ENCODE peak calls at places on chromosomes 12 and 14, in four cellular contexts. M is cardiac muscle cell, H is thyroid gland, B is small intestine. R is an unnamed sample.
A peak's percentile ranks its signal among the peaks of the same experiment; 100 is the strongest.

GRCh38 chr12:57086951-57087688 is 1.8 kb upstream of the NAB2 start:
- DNase-seq in M (peak; percentile 77), H (peak; percentile 94), B (peak; percentile 62), R (peak; percentile 73)

GRCh38 chr14:101371691-101372493 is 189.4 kb upstream of the DIO3 start:
- DNase-seq in M (peak; percentile 5), H (no peak), B (no peak), R (no peak)

GRCh38 chr12:87274594-87275245 is 754.5 kb downstream of the C12orf50 start:
- DNase-seq in M (peak; percentile 61), H (no peak), B (no peak), R (no peak)

GRCh38 chr14:75535164-75535898 is 13.1 kb downstream of the BATF start:
- DNase-seq in M (no peak), H (no peak), B (no peak), R (no peak)

GRCh38 chr14:74683406-74683805 is 29.5 kb downstream of the AREL1 start:
- DNase-seq in M (no peak), H (no peak), B (no peak), R (no peak)

GRCh38 chr12:28770329-28770728 is 378.7 kb upstream of the FAR2 start:
- DNase-seq in M (no peak), H (no peak), B (peak; percentile 85), R (no peak)

GRCh38 chr14:102778616-102779351 is 1.5 kb downstream of the TRAF3 start:
- DNase-seq in M (no peak), H (no peak), B (peak; percentile 17), R (no peak)

GRCh38 chr12:10497602-10498001 is 8.1 kb upstream of the EIF2S3B start:
- DNase-seq in M (no peak), H (no peak), B (peak; percentile 30), R (no peak)

GRCh38 chr12:13342971-13343370 is 146.4 kb downstream of the EMP1 start:
- DNase-seq in M (no peak), H (no peak), B (no peak), R (no peak)

GRCh38 chr12:32502693-32503510 is 103.5 kb downstream of the FGD4 start:
- DNase-seq in M (no peak), H (peak; percentile 46), B (no peak), R (peak; percentile 28)

GRCh38 chr12:75177997-75178396 is 31.6 kb downstream of the KCNC2 start:
- DNase-seq in M (no peak), H (no peak), B (no peak), R (no peak)

GRCh38 chr12:72133497-72134055 is 138.6 kb upstream of the TRHDE start:
- DNase-seq in M (no peak), H (no peak), B (no peak), R (no peak)

GRCh38 chr12:41515953-41516352 is 327.8 kb downstream of the PDZRN4 start:
- DNase-seq in M (no peak), H (no peak), B (no peak), R (no peak)

GRCh38 chr14:20381341-20381740 is 32.0 kb downstream of the TEP1 start:
- DNase-seq in M (no peak), H (no peak), B (no peak), R (no peak)

GRCh38 chr12:66934289-66934688 is 255.4 kb upstream of the GRIP1 start:
- DNase-seq in M (no peak), H (no peak), B (no peak), R (no peak)

GRCh38 chr14:100776681-100777365 is 49.1 kb upstream of the MEG3 start:
- DNase-seq in M (no peak), H (no peak), B (no peak), R (no peak)

GRCh38 chr12:92756905-92757598 is 54.3 kb downstream of the PLEKHG7 start:
- DNase-seq in M (no peak), H (no peak), B (no peak), R (no peak)

GRCh38 chr12:64450711-64451486 is 1.0 kb upstream of the TBK1 start:
- DNase-seq in M (peak; percentile 23), H (no peak), B (no peak), R (no peak)

GRCh38 chr12:11765421-11765816 is 115.9 kb downstream of the ETV6 start:
- DNase-seq in M (no peak), H (no peak), B (no peak), R (no peak)

GRCh38 chr14:23727566-23728335 is 91.6 kb downstream of the DHRS2 start:
- DNase-seq in M (peak; percentile 45), H (peak; percentile 28), B (peak; percentile 50), R (no peak)

GRCh38 chr12:55973598-55974307 is at the start of gene RAB5B:
- DNase-seq in M (peak; percentile 100), H (peak; percentile 100), B (peak; percentile 100), R (peak; percentile 99)

GRCh38 chr12:120116443-120116791 is at the start of gene RAB35:
- DNase-seq in M (no peak), H (no peak), B (no peak), R (no peak)

GRCh38 chr12:27506645-27507189 is 17.3 kb upstream of the PPFIBP1 start:
- DNase-seq in M (no peak), H (no peak), B (no peak), R (no peak)

GRCh38 chr12:123180171-123180570 is 29.3 kb upstream of the PITPNM2 start:
- DNase-seq in M (no peak), H (no peak), B (no peak), R (no peak)

GRCh38 chr12:75599061-75599460 is 87.7 kb upstream of the KRR1 start:
- DNase-seq in M (no peak), H (no peak), B (no peak), R (no peak)

GRCh38 chr14:49892301-49892635 is 614 bp upstream of the ARF6 start:
- DNase-seq in M (no peak), H (peak; percentile 66), B (peak; percentile 76), R (peak; percentile 65)

GRCh38 chr12:104740668-104741067 is 217.4 kb downstream of the SLC41A2 start:
- DNase-seq in M (no peak), H (no peak), B (peak; percentile 18), R (no peak)

GRCh38 chr14:96304956-96305355 is 48.9 kb downstream of the BDKRB1 start:
- DNase-seq in M (peak; percentile 34), H (no peak), B (no peak), R (no peak)

GRCh38 chr14:44353805-44354204 is 153.3 kb downstream of the FSCB start:
- DNase-seq in M (no peak), H (no peak), B (no peak), R (no peak)

GRCh38 chr12:124228050-124228711 is 66.7 kb upstream of the RFLNA start:
- DNase-seq in M (no peak), H (no peak), B (no peak), R (no peak)

GRCh38 chr12:71219224-71219623 is 61.4 kb upstream of the TSPAN8 start:
- DNase-seq in M (no peak), H (no peak), B (no peak), R (no peak)

GRCh38 chr12:124904306-124905098 is 9.9 kb downstream of the UBC start:
- DNase-seq in M (peak; percentile 51), H (peak; percentile 90), B (peak; percentile 89), R (peak; percentile 87)

GRCh38 chr12:64221656-64222010 is 463 bp downstream of the KICS2 start:
- DNase-seq in M (peak; percentile 91), H (peak; percentile 93), B (peak; percentile 92), R (peak; percentile 93)

GRCh38 chr14:20690848-20691640 is 2.5 kb downstream of the ANG start:
- DNase-seq in M (peak; percentile 81), H (peak; percentile 37), B (peak; percentile 83), R (peak; percentile 65)

GRCh38 chr12:98401427-98401826 is 114.0 kb upstream of the TMPO start:
- DNase-seq in M (peak; percentile 44), H (peak; percentile 70), B (no peak), R (no peak)

GRCh38 chr14:69423279-69423678 is 24.8 kb downstream of the SLC39A9 start:
- DNase-seq in M (no peak), H (no peak), B (no peak), R (no peak)

GRCh38 chr14:29442720-29443119 is 484.9 kb downstream of the PRKD1 start:
- DNase-seq in M (no peak), H (no peak), B (peak; percentile 43), R (no peak)

GRCh38 chr14:36520601-36521525 is 831 bp upstream of the NKX2-1 start:
- DNase-seq in M (peak; percentile 62), H (peak; percentile 71), B (peak; percentile 5), R (peak; percentile 40)

GRCh38 chr14:20167091-20167490 is 23.6 kb upstream of the OR11G2 start:
- DNase-seq in M (no peak), H (no peak), B (no peak), R (no peak)

GRCh38 chr14:104392396-104393198 is 187.0 kb upstream of the C14orf180 start:
- DNase-seq in M (no peak), H (no peak), B (no peak), R (no peak)
- H3K4me1 ChIP-seq in M (no peaks in the 10 kb centered on the region), H (peaks cover 6% of the 10 kb centered on the region), B (no peaks in the 10 kb centered on the region), R (no peaks in the 10 kb centered on the region)

DNA sequence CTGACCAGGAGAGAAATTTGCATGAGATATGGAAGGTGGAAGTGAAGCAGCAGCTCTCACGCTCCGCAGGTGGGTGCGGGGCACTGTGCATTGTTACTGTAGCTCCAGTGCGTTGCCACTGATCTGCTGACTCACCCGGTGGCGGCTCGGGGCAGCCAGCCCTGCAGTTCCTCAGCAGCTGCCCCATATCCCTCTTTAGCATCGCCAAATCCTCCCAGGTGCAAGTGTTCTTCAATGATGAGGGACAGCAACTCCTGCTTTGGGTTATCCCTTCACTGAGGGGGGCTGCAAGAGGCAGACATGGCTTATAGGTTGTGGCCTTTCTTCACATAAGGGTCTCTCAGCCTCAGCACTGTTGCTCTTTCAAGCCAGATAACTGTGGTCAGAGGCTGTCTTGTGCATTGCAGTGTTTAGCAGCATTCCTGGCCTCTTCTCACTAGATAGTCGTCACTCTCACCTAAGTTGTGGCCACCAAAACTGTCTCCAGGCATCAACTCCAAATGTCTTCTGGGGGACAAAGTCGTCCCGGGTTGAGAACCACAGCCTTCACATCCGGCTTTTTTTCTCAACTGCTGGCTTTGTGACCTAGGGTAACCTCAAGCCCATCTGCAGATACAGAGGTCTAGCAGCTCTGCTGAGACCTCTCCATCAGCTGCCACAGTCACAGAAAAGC is 180.8 kb downstream of the EFCAB11 start:
- DNase-seq in M (peak; percentile 40), H (peak; percentile 16), B (peak; percentile 76), R (peak; percentile 22)
- H3K4me3 ChIP-seq in M (no peak overlapping the region), H (no peak overlapping the region), B (no peak overlapping the region), R (no peak overlapping the region)

DNA sequence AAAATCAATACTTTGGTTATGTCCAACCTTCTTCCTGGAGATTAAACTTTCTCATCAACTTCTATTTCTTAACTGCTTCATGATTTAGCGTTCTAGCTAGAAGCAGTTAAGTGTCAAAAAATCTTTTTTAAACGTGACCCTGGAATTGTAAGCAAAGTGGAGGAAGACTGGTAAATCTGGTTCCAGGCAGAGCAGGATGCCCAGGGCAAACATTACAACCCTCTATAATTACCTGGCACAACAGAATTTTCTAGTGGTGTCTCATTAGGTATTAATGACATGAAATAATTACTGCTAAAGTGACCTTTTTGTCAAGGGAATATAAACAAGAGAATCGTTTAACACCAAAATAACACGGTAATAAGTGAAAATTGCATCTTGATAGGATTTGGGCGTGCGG is 320.8 kb downstream of the MED13L start:
- DNase-seq in M (no peak), H (no peak), B (no peak), R (no peak)
- H3K27ac ChIP-seq in M (no peak overlapping the region), H (no peak overlapping the region), B (no peak overlapping the region), R (no peak overlapping the region)

GRCh38 chr12:130677957-130678558 is 38.0 kb downstream of the RIMBP2 start:
- DNase-seq in M (no peak), H (no peak), B (no peak), R (peak; percentile 6)
- H3K4me1 ChIP-seq in M (no peaks in the 10 kb centered on the region), H (no peaks in the 10 kb centered on the region), B (no peaks in the 10 kb centered on the region), R (no peaks in the 10 kb centered on the region)